ENCODE peak calls at places on chromosomes 1 and 21, in nine cellular contexts. One of them, this sample, is unnamed.

GRCh38 chr1:155873860-155874259 is 14.5 kb downstream of the SYT11 start:
- DNase-seq in OCI-LY7: no peak
- DNase-seq in AG09319: no peak
- DNase-seq in ELR: no peak
- DNase-seq in 8988T: no peak
- DNase-seq in skeletal muscle cell: no peak
- DNase-seq in astrocyte: peak; percentile 67
- DNase-seq in body of pancreas: no peak
- DNase-seq in NCI-H345: peak; percentile 26
- DNase-seq in this sample: no peak

GRCh38 chr1:150683914-150684313 is 13.0 kb downstream of the GOLPH3L start:
- DNase-seq in 8988T: no peak
- DNase-seq in OCI-LY7: peak; percentile 53
- DNase-seq in AG09319: no peak
- DNase-seq in ELR: no peak
- DNase-seq in NCI-H345: no peak
- DNase-seq in astrocyte: no peak
- DNase-seq in body of pancreas: no peak
- DNase-seq in skeletal muscle cell: no peak
- DNase-seq in this sample: no peak

GRCh38 chr21:31447477-31447876 is 103.4 kb upstream of the TIAM1 start:
- DNase-seq in body of pancreas: no peak
- DNase-seq in 8988T: no peak
- DNase-seq in ELR: peak; percentile 16
- DNase-seq in skeletal muscle cell: peak; percentile 61
- DNase-seq in astrocyte: peak; percentile 63
- DNase-seq in AG09319: no peak
- DNase-seq in OCI-LY7: no peak
- DNase-seq in NCI-H345: no peak
- DNase-seq in this sample: no peak

GRCh38 chr1:209390764-209391163 is 192.8 kb upstream of the CAMK1G start:
- DNase-seq in 8988T: no peak
- DNase-seq in OCI-LY7: no peak
- DNase-seq in body of pancreas: no peak
- DNase-seq in skeletal muscle cell: no peak
- DNase-seq in AG09319: no peak
- DNase-seq in astrocyte: no peak
- DNase-seq in ELR: no peak
- DNase-seq in NCI-H345: no peak
- DNase-seq in this sample: no peak

GRCh38 chr1:8094481-8095241 is 68.6 kb upstream of the ERRFI1 start:
- DNase-seq in 8988T: no peak
- DNase-seq in OCI-LY7: no peak
- DNase-seq in ELR: peak; percentile 78
- DNase-seq in skeletal muscle cell: no peak
- DNase-seq in NCI-H345: no peak
- DNase-seq in AG09319: no peak
- DNase-seq in body of pancreas: no peak
- DNase-seq in astrocyte: peak; percentile 85
- DNase-seq in this sample: no peak

GRCh38 chr1:227429447-227430359 is 111.4 kb upstream of the CDC42BPA start:
- DNase-seq in OCI-LY7: no peak
- DNase-seq in body of pancreas: peak; percentile 13
- DNase-seq in AG09319: no peak
- DNase-seq in skeletal muscle cell: peak; percentile 53
- DNase-seq in ELR: peak; percentile 77
- DNase-seq in astrocyte: peak; percentile 42
- DNase-seq in NCI-H345: no peak
- DNase-seq in 8988T: no peak
- DNase-seq in this sample: no peak

GRCh38 chr1:39509360-39510009 is 18.0 kb downstream of the BMP8A start:
- DNase-seq in astrocyte: peak; percentile 48
- DNase-seq in 8988T: no peak
- DNase-seq in AG09319: no peak
- DNase-seq in ELR: peak; percentile 52
- DNase-seq in NCI-H345: no peak
- DNase-seq in skeletal muscle cell: peak; percentile 19
- DNase-seq in OCI-LY7: peak; percentile 71
- DNase-seq in body of pancreas: no peak
- DNase-seq in this sample: no peak

GRCh38 chr1:117802546-117803257 is 126.7 kb downstream of the GDAP2 start:
- DNase-seq in OCI-LY7: no peak
- DNase-seq in ELR: no peak
- DNase-seq in AG09319: no peak
- DNase-seq in body of pancreas: no peak
- DNase-seq in NCI-H345: no peak
- DNase-seq in skeletal muscle cell: no peak
- DNase-seq in 8988T: no peak
- DNase-seq in astrocyte: no peak
- DNase-seq in this sample: no peak

This sample was measured in NCI-H2107.